ENCODE peak calls at places on chromosomes 4 and X, in five cellular contexts. One of them, this sample, is unnamed.

GRCh38 chr4:29581469-29581868 is 1138.7 kb upstream of the PCDH7 start:
- DNase-seq in HTR-8/SVneo: no peak
- DNase-seq in NCI-H2081: no peak
- DNase-seq in left ventricle myocardium superior: no peak
- DNase-seq in SK-N-SH: no peak
- DNase-seq in this sample: no peak

GRCh38 chrX:24023972-24024664 is 2.9 kb downstream of the KLHL15 start:
- DNase-seq in HTR-8/SVneo: no peak
- DNase-seq in NCI-H2081: no peak
- DNase-seq in left ventricle myocardium superior: no peak
- DNase-seq in SK-N-SH: no peak
- DNase-seq in this sample: no peak

GRCh38 chrX:109600114-109600710 is 24.8 kb downstream of the KCNE5 start:
- DNase-seq in HTR-8/SVneo: no peak
- DNase-seq in NCI-H2081: no peak
- DNase-seq in left ventricle myocardium superior: peak
- DNase-seq in SK-N-SH: peak
- DNase-seq in this sample: no peak

GRCh38 chrX:112163916-112164315 is 81.3 kb upstream of the TRPC5 start:
- DNase-seq in HTR-8/SVneo: no peak
- DNase-seq in NCI-H2081: no peak
- DNase-seq in left ventricle myocardium superior: no peak
- DNase-seq in SK-N-SH: no peak
- DNase-seq in this sample: no peak

GRCh38 chrX:136619889-136620505 is 28.0 kb upstream of the CD40LG start:
- DNase-seq in HTR-8/SVneo: no peak
- DNase-seq in NCI-H2081: no peak
- DNase-seq in left ventricle myocardium superior: no peak
- DNase-seq in SK-N-SH: no peak
- DNase-seq in this sample: no peak

GRCh38 chrX:36071064-36071463 is 151.5 kb downstream of the CFAP47 start:
- DNase-seq in HTR-8/SVneo: no peak
- DNase-seq in NCI-H2081: no peak
- DNase-seq in left ventricle myocardium superior: no peak
- DNase-seq in SK-N-SH: no peak
- DNase-seq in this sample: no peak

GRCh38 chr4:168605411-168605810 is 108.6 kb downstream of the PALLD start:
- DNase-seq in HTR-8/SVneo: peak
- DNase-seq in NCI-H2081: no peak
- DNase-seq in left ventricle myocardium superior: no peak
- DNase-seq in SK-N-SH: no peak
- DNase-seq in this sample: no peak

GRCh38 chrX:115968436-115969252 is 201.9 kb upstream of the AGTR2 start:
- DNase-seq in HTR-8/SVneo: peak
- DNase-seq in NCI-H2081: peak
- DNase-seq in left ventricle myocardium superior: peak
- DNase-seq in SK-N-SH: peak
- DNase-seq in this sample: no peak